ENCODE peak calls at places on chromosomes 4 and X, in four cellular contexts. One of them, this sample, is unnamed.

GRCh38 chr4:7777871-7778523 is 161.7 kb downstream of the AFAP1 start:
- DNase-seq in NCI-H524: no peak
- DNase-seq in activated T-cell treated with anti-CD3 and anti-CD28 coated beads for 1 hour: no peak
- DNase-seq in iris pigment epithelial cell: no peak
- DNase-seq in this sample: no peak

GRCh38 chrX:47619486-47620302 is at the start of gene SYN1:
- DNase-seq in iris pigment epithelial cell: peak
- DNase-seq in activated T-cell treated with anti-CD3 and anti-CD28 coated beads for 1 hour: peak
- DNase-seq in NCI-H524: peak
- DNase-seq in this sample: peak

GRCh38 chr4:22515888-22516541 is at the start of gene ADGRA3:
- DNase-seq in activated T-cell treated with anti-CD3 and anti-CD28 coated beads for 1 hour: no peak
- DNase-seq in NCI-H524: peak
- DNase-seq in iris pigment epithelial cell: peak
- DNase-seq in this sample: peak

GRCh38 chrX:96480081-96480480 is 204.6 kb upstream of the DIAPH2 start:
- DNase-seq in activated T-cell treated with anti-CD3 and anti-CD28 coated beads for 1 hour: no peak
- DNase-seq in iris pigment epithelial cell: peak
- DNase-seq in NCI-H524: no peak
- DNase-seq in this sample: no peak

GRCh38 chrX:24424948-24425347 is 40.1 kb upstream of the PDK3 start:
- DNase-seq in iris pigment epithelial cell: peak
- DNase-seq in activated T-cell treated with anti-CD3 and anti-CD28 coated beads for 1 hour: no peak
- DNase-seq in NCI-H524: no peak
- DNase-seq in this sample: no peak

GRCh38 chrX:132908891-132909290 is 49.5 kb downstream of the HS6ST2 start:
- DNase-seq in NCI-H524: no peak
- DNase-seq in iris pigment epithelial cell: peak
- DNase-seq in activated T-cell treated with anti-CD3 and anti-CD28 coated beads for 1 hour: no peak
- DNase-seq in this sample: no peak

GRCh38 chr4:180225977-180226376 is 2017.2 kb upstream of the TENM3 start:
- DNase-seq in iris pigment epithelial cell: no peak
- DNase-seq in NCI-H524: no peak
- DNase-seq in activated T-cell treated with anti-CD3 and anti-CD28 coated beads for 1 hour: no peak
- DNase-seq in this sample: no peak

GRCh38 chrX:151923648-151924047 is 11.0 kb downstream of the MAGEA4 start:
- DNase-seq in NCI-H524: no peak
- DNase-seq in activated T-cell treated with anti-CD3 and anti-CD28 coated beads for 1 hour: no peak
- DNase-seq in iris pigment epithelial cell: no peak
- DNase-seq in this sample: no peak

GRCh38 chr4:23746672-23747071 is 143.2 kb downstream of the PPARGC1A start:
- DNase-seq in NCI-H524: no peak
- DNase-seq in iris pigment epithelial cell: no peak
- DNase-seq in activated T-cell treated with anti-CD3 and anti-CD28 coated beads for 1 hour: no peak
- DNase-seq in this sample: no peak

GRCh38 chr4:144685916-144686315 is 40.0 kb downstream of the HHIP start:
- DNase-seq in iris pigment epithelial cell: no peak
- DNase-seq in NCI-H524: no peak
- DNase-seq in activated T-cell treated with anti-CD3 and anti-CD28 coated beads for 1 hour: no peak
- DNase-seq in this sample: no peak

GRCh38 chr4:101693842-101694398 is 96.6 kb upstream of the BANK1 start:
- DNase-seq in NCI-H524: no peak
- DNase-seq in iris pigment epithelial cell: no peak
- DNase-seq in activated T-cell treated with anti-CD3 and anti-CD28 coated beads for 1 hour: no peak
- DNase-seq in this sample: peak

GRCh38 chr4:5365071-5366008 is 314.1 kb downstream of the STK32B start:
- DNase-seq in iris pigment epithelial cell: peak
- DNase-seq in NCI-H524: no peak
- DNase-seq in activated T-cell treated with anti-CD3 and anti-CD28 coated beads for 1 hour: no peak
- DNase-seq in this sample: no peak

GRCh38 chrX:56802921-56803848 is 74.1 kb downstream of the NBDY start:
- DNase-seq in NCI-H524: no peak
- DNase-seq in iris pigment epithelial cell: peak
- DNase-seq in activated T-cell treated with anti-CD3 and anti-CD28 coated beads for 1 hour: peak
- DNase-seq in this sample: no peak

GRCh38 chr4:7901274-7901845 is 38.3 kb downstream of the AFAP1 start:
- DNase-seq in NCI-H524: no peak
- DNase-seq in activated T-cell treated with anti-CD3 and anti-CD28 coated beads for 1 hour: no peak
- DNase-seq in iris pigment epithelial cell: peak
- DNase-seq in this sample: no peak

GRCh38 chr4:113539408-113539807 is 222.1 kb downstream of the CAMK2D start:
- DNase-seq in activated T-cell treated with anti-CD3 and anti-CD28 coated beads for 1 hour: no peak
- DNase-seq in iris pigment epithelial cell: peak
- DNase-seq in NCI-H524: no peak
- DNase-seq in this sample: no peak

GRCh38 chrX:115378471-115378870 is 89.0 kb downstream of the LUZP4 start:
- DNase-seq in NCI-H524: no peak
- DNase-seq in activated T-cell treated with anti-CD3 and anti-CD28 coated beads for 1 hour: no peak
- DNase-seq in iris pigment epithelial cell: peak
- DNase-seq in this sample: no peak

GRCh38 chr4:146243883-146244277 is 29.5 kb downstream of the REELD1 start:
- DNase-seq in activated T-cell treated with anti-CD3 and anti-CD28 coated beads for 1 hour: no peak
- DNase-seq in iris pigment epithelial cell: no peak
- DNase-seq in NCI-H524: no peak
- DNase-seq in this sample: no peak

GRCh38 chrX:45850775-45851433 is 650.2 kb upstream of the DIPK2B start:
- DNase-seq in iris pigment epithelial cell: peak
- DNase-seq in NCI-H524: peak
- DNase-seq in activated T-cell treated with anti-CD3 and anti-CD28 coated beads for 1 hour: no peak
- DNase-seq in this sample: peak

GRCh38 chrX:43269201-43269600 is 386.9 kb upstream of the MAOA start:
- DNase-seq in NCI-H524: no peak
- DNase-seq in iris pigment epithelial cell: peak
- DNase-seq in activated T-cell treated with anti-CD3 and anti-CD28 coated beads for 1 hour: no peak
- DNase-seq in this sample: no peak

GRCh38 chrX:129842510-129843208 is 1.0 kb downstream of the ZDHHC9 start:
- DNase-seq in activated T-cell treated with anti-CD3 and anti-CD28 coated beads for 1 hour: no peak
- DNase-seq in NCI-H524: no peak
- DNase-seq in iris pigment epithelial cell: peak
- DNase-seq in this sample: no peak